ENCODE peak calls at places on chromosomes 4 and X, in six cellular contexts. Q is stomach, J is breast epithelium, A is sigmoid colon, B is endothelial cell of umbilical vein, S is K562. U is an unnamed sample.
A peak's percentile ranks its signal among the peaks of the same experiment; 100 is the strongest.

GRCh38 chr4:7811536-7812190 is 128.0 kb downstream of the AFAP1 start:
- DNase-seq in Q (peak; percentile 50), J (no peak), A (peak; percentile 92), B (no peak), S (no peak), U (no peak)

GRCh38 chr4:187929024-187929423 is 66.5 kb upstream of the ZFP42 start:
- DNase-seq in Q (no peak), J (no peak), A (no peak), B (no peak), S (no peak), U (no peak)

GRCh38 chr4:95571577-95571976 is 22.8 kb upstream of the UNC5C start:
- DNase-seq in Q (no peak), J (no peak), A (no peak), B (no peak), S (no peak), U (no peak)

GRCh38 chr4:72326692-72327632 is 242.1 kb downstream of the ADAMTS3 start:
- DNase-seq in Q (no peak), J (no peak), A (no peak), B (peak; percentile 49), S (no peak), U (no peak)

GRCh38 chrX:109485470-109486340 is 3.8 kb upstream of the GUCY2F start:
- DNase-seq in Q (peak; percentile 72), J (peak; percentile 51), A (peak; percentile 75), B (peak; percentile 77), S (peak; percentile 66), U (peak; percentile 71)

GRCh38 chr4:139555073-139555704 is 830 bp downstream of the SETD7 start:
- DNase-seq in Q (peak; percentile 86), J (peak; percentile 85), A (peak; percentile 96), B (peak; percentile 96), S (peak; percentile 49), U (peak; percentile 95)

GRCh38 chr4:153641532-153641931 is 42.5 kb upstream of the TLR2 start:
- DNase-seq in Q (no peak), J (no peak), A (no peak), B (no peak), S (no peak), U (no peak)

GRCh38 chr4:4981827-4982226 is 37.4 kb downstream of the CYTL1 start:
- DNase-seq in Q (no peak), J (no peak), A (no peak), B (no peak), S (no peak), U (no peak)

GRCh38 chr4:153432971-153433752 is 33.0 kb upstream of the TMEM131L start:
- DNase-seq in Q (peak; percentile 83), J (peak; percentile 60), A (peak; percentile 74), B (peak; percentile 45), S (peak; percentile 60), U (no peak)

GRCh38 chr4:173935622-173936405 is 347.7 kb downstream of the FBXO8 start:
- DNase-seq in Q (no peak), J (no peak), A (no peak), B (no peak), S (no peak), U (no peak)

GRCh38 chr4:26039950-26040349 is 125.9 kb downstream of the SMIM20 start:
- DNase-seq in Q (no peak), J (no peak), A (peak; percentile 61), B (no peak), S (no peak), U (no peak)

GRCh38 chrX:40068048-40068447 is 29.7 kb downstream of the BCOR start:
- DNase-seq in Q (no peak), J (no peak), A (no peak), B (no peak), S (no peak), U (no peak)

GRCh38 chr4:140343303-140343702 is 30.1 kb upstream of the SCOC start:
- DNase-seq in Q (peak; percentile 91), J (no peak), A (no peak), B (peak; percentile 63), S (no peak), U (no peak)

GRCh38 chr4:21888195-21888976 is 60.2 kb downstream of the KCNIP4 start:
- DNase-seq in Q (no peak), J (no peak), A (no peak), B (no peak), S (no peak), U (no peak)

GRCh38 chr4:21884615-21885014 is 64.0 kb downstream of the KCNIP4 start:
- DNase-seq in Q (no peak), J (no peak), A (no peak), B (no peak), S (no peak), U (no peak)

GRCh38 chr4:21887481-21887880 is 61.1 kb downstream of the KCNIP4 start:
- DNase-seq in Q (no peak), J (no peak), A (no peak), B (no peak), S (no peak), U (no peak)

GRCh38 chr4:21885241-21885640 is 63.3 kb downstream of the KCNIP4 start:
- DNase-seq in Q (no peak), J (no peak), A (no peak), B (no peak), S (no peak), U (no peak)

DNA sequence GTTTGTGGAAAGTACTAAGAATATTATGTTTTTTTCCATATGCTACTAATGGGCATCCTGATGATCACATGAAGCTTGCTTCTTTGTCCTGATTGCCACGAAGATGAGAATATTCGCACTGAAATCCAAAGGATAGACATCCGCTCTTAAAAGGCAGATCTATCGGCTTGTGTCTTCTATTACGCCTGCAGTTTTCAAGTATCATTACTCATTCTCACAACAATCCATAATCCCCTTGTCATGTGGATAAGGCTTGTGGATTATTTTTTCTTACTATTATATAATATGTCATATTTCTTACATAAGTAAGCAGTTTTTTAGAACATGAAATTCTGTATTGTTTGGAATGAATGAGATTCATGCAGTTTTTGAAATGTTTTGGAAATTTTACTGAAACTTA is 62.8 kb downstream of the KCNIP4 start:
- DNase-seq in Q (no peak), J (no peak), A (no peak), B (no peak), S (no peak), U (no peak)
- H3K4me3 ChIP-seq in Q (no peak overlapping the region), J (no peak overlapping the region), A (no peak overlapping the region), B (no peak overlapping the region), S (no peak overlapping the region), U (no peak overlapping the region)

GRCh38 chr4:143539670-143540023 is 26.1 kb downstream of the SMARCA5 start:
- DNase-seq in Q (no peak), J (no peak), A (no peak), B (no peak), S (no peak), U (no peak)
- H3K36me3 ChIP-seq in Q (peaks cover 34% of the 10 kb centered on the region), J (peaks cover 8% of the 10 kb centered on the region), A (peaks cover 30% of the 10 kb centered on the region), B (peaks cover 47% of the 10 kb centered on the region), S (peaks cover 98% of the 10 kb centered on the region), U (peaks cover 96% of the 10 kb centered on the region)

DNA sequence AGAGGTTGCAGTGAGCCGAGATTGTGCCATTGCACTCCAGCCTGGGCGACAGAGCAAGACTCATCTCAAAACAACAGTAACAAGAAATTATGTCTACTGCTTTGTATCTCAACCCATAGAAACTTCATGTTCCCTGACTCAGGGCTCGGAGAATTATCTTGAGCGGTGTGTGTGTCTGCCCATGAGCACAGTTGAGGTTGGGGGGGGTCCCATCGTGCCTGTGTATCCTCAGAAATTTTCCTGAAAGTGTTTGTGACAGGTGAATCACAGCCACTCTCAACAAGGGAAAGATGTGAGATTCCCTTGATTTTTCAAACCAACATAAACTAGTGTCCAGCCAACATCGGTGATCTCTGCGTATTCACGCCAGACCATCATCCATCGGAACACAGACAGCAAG is 319.1 kb downstream of the ASMT start:
- DNase-seq in Q (no peak), J (no peak), A (no peak), B (no peak), S (no peak), U (no peak)
- TF ChIP-seq POLR2AphosphoS5 in Q (no peak), J (no peak), A (no peak), B (no peak), S (no peak), U (no peak)

DNA sequence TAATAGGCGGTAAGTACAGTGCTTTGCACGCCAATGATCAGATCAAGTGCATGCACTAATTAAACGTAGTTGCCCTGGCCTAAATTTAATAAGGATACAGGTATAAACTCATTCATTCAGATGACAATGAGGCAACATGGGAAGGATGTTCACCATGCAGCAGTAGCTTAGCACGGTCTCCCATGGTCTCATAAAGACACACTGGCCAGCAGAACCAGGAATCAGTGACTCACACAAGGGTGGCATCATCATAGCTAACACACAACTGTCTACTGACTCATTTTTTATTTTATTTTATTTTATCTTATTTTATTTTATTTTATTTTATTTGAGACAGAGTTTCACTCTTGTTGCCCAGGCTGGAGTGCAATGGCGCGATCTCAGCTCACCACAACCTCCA is 42.7 kb downstream of the TMEM156 start:
- DNase-seq in Q (no peak), J (no peak), A (no peak), B (no peak), S (no peak), U (no peak)
- H3K4me3 ChIP-seq in Q (no peak overlapping the region), J (no peak overlapping the region), A (no peak overlapping the region), B (no peak overlapping the region), S (no peak overlapping the region), U (no peak overlapping the region)

GRCh38 chr4:16203083-16203482 is 23.2 kb downstream of the TAPT1 start:
- DNase-seq in Q (no peak), J (no peak), A (no peak), B (no peak), S (no peak), U (no peak)
- H3K36me3 ChIP-seq in Q (no peaks in the 10 kb centered on the region), J (no peaks in the 10 kb centered on the region), A (no peaks in the 10 kb centered on the region), B (no peaks in the 10 kb centered on the region), S (peaks cover 48% of the 10 kb centered on the region), U (peaks cover 8% of the 10 kb centered on the region)

GRCh38 chrX:24054182-24055042 is at the start of gene EIF2S3:
- DNase-seq in Q (peak; percentile 89), J (peak; percentile 70), A (peak; percentile 96), B (peak; percentile 95), S (peak; percentile 79), U (peak; percentile 94)
- TF ChIP-seq POLR2AphosphoS5 in Q (peak; percentile 29), J (peak; percentile 70), A (peak; percentile 62), B (peak; percentile 38), S (peak; percentile 82), U (no peak)